ENCODE peak calls at places on chromosome 15, in six cellular contexts. T is HepG2, W is H1, B is K562, F is GM12878, U is HCT116. D is an unnamed sample. For H3K4me1, the result is how much of the 10 kb centered on the place peaks cover.

GRCh38 chr15:28913171-28913765 is 27.5 kb downstream of the APBA2 start:
- DNase-seq in T (no peak), B (no peak), W (no peak), U (no peak), F (no peak), D (no peak)

GRCh38 chr15:78407889-78408640 is 30.0 kb upstream of the IREB2 start:
- DNase-seq in T (no peak), U (no peak), B (no peak), W (no peak), F (no peak), D (no peak)

GRCh38 chr15:70866982-70867644 is 13.2 kb upstream of the LARP6 start:
- DNase-seq in U (no peak), T (no peak), F (no peak), W (no peak), B (no peak), D (no peak)

GRCh38 chr15:75008249-75009017 is 13.1 kb downstream of the SCAMP5 start:
- DNase-seq in U (no peak), W (no peak), B (no peak), F (no peak), T (no peak), D (no peak)

GRCh38 chr15:64895285-64896065 is 16.2 kb upstream of the ANKDD1A start:
- DNase-seq in F (peak), T (no peak), U (no peak), B (no peak), W (no peak), D (no peak)

GRCh38 chr15:40743921-40744809 is 10.9 kb downstream of the RMDN3 start:
- DNase-seq in F (no peak), U (no peak), T (no peak), B (peak), W (no peak), D (no peak)

GRCh38 chr15:48914717-48915116 is 36.8 kb downstream of the EID1 start:
- DNase-seq in B (no peak), W (no peak), U (no peak), T (no peak), F (no peak), D (no peak)

GRCh38 chr15:67025719-67026118 is 39.7 kb upstream of the SMAD3 start:
- DNase-seq in F (no peak), B (no peak), W (no peak), U (no peak), T (no peak), D (no peak)

GRCh38 chr15:99153026-99153535 is 48.2 kb downstream of the SYNM start:
- DNase-seq in T (no peak), B (no peak), U (no peak), F (no peak), W (no peak), D (no peak)

GRCh38 chr15:67833504-67834248 is 6.2 kb downstream of the RNU6-1 start:
- DNase-seq in T (peak), F (no peak), U (no peak), B (peak), W (peak), D (no peak)

GRCh38 chr15:93151488-93151887 is 62.5 kb upstream of the RGMA start:
- DNase-seq in U (no peak), T (no peak), F (no peak), B (no peak), W (no peak), D (no peak)
- TF ChIP-seq ZNF274 in U (no peak), T (no peak), F (no peak), B (no peak), W (no peak), D (no peak)

DNA sequence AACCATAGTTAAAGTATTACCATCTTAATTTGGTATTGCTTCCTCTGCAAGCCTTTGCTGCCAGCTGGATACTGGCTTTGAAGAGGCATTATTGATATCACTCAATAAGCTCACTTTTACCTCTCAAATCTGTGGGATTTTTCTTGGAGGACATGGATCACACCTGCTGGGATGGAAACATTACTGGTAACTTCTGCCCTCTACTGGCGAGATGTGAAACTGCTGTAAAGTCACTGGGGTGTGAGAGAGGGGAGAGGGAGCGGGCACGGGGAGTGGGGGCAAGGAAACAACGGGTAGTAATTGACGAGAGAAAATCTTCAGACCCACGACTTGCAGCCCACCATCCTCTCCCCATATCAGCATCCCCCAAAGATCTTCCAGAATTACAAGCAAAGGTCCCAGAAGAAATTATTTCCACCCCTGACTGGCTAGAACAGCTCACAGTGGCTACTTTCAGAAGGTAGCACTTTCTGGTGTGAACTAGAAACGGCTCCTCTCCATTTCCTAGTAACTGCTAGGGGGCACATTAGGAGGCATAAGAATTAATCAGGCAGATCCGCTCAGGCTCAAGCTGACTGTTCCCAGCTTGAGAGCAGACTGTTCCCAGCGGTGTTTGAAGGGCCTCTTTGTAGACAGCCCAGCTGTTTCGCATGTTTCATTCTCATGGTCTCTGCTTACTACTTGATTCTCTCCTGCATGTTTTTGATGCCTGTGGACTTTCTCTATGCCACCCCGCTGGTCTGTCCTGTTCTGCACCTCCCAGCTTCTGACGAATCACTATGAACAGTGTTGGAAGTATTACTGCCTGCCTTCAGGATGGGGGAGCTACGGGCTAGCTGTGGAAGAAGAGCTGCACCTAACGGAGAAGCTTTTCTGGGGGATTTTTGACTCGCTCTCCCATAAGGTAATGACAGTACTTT is 230.3 kb upstream of the CHRM5 start:
- DNase-seq in W (peak), T (peak), U (peak), B (peak), F (no peak), D (peak)
- TF ChIP-seq YY1 in W (no peak), T (no peak), U (no peak), B (no peak), F (no peak), D (no peak)

GRCh38 chr15:73599934-73600333 is 33.3 kb downstream of the NPTN start:
- DNase-seq in F (no peak), B (no peak), W (no peak), U (peak), T (no peak), D (no peak)

GRCh38 chr15:73596214-73596613 is 37.0 kb downstream of the NPTN start:
- DNase-seq in B (no peak), W (no peak), F (no peak), U (no peak), T (no peak), D (no peak)

GRCh38 chr15:73600413-73601050 is 32.7 kb downstream of the NPTN start:
- DNase-seq in B (no peak), T (no peak), U (no peak), F (no peak), W (no peak), D (no peak)

GRCh38 chr15:73597036-73597638 is 36.1 kb downstream of the NPTN start:
- DNase-seq in W (no peak), T (no peak), B (no peak), F (no peak), U (no peak), D (no peak)

GRCh38 chr15:73598540-73599195 is 34.5 kb downstream of the NPTN start:
- DNase-seq in U (no peak), T (no peak), F (no peak), B (no peak), W (no peak), D (no peak)
- H3K4me1 ChIP-seq in U (under half), T (half or more), F (under half), B (half or more), W (under half), D (under half)

GRCh38 chr15:95362306-95362705 is 968.2 kb upstream of the NR2F2 start:
- DNase-seq in B (no peak), U (no peak), T (no peak), F (no peak), W (no peak), D (no peak)

GRCh38 chr15:95363636-95364035 is 966.9 kb upstream of the NR2F2 start:
- DNase-seq in F (no peak), W (no peak), T (no peak), U (no peak), B (no peak), D (no peak)

GRCh38 chr15:95368211-95368610 is 962.3 kb upstream of the NR2F2 start:
- DNase-seq in T (no peak), W (no peak), B (no peak), F (no peak), U (no peak), D (no peak)

GRCh38 chr15:95369202-95369601 is 961.3 kb upstream of the NR2F2 start:
- DNase-seq in B (no peak), U (no peak), T (no peak), W (no peak), F (no peak), D (no peak)

DNA sequence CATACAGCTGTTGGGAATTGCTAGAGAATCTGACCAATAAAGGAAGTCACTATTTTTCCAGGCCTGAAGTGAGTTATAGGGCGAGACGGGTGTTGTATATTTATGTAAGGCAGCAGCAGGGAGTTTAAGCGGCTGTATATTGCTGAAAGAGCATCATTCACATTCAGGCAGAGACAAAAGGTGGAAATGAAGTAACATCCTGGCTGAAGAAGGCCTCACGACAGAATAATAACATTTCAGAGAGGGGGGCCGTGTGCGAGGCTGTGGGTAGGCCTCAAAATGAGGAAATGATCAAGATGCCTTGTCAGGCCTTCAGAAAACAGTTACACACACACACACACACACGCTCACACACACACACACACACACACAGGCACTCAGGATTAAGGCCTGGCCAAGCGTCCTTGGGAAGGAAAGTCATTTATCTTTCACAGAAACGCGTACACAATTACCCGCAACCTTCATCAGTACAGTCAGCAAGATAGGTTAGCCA is 964.8 kb upstream of the NR2F2 start:
- DNase-seq in T (no peak), F (no peak), U (no peak), B (no peak), W (no peak), D (no peak)
- TF ChIP-seq ZNF274 in T (no peak), F (no peak), U (no peak), B (no peak), W (no peak), D (no peak)

DNA sequence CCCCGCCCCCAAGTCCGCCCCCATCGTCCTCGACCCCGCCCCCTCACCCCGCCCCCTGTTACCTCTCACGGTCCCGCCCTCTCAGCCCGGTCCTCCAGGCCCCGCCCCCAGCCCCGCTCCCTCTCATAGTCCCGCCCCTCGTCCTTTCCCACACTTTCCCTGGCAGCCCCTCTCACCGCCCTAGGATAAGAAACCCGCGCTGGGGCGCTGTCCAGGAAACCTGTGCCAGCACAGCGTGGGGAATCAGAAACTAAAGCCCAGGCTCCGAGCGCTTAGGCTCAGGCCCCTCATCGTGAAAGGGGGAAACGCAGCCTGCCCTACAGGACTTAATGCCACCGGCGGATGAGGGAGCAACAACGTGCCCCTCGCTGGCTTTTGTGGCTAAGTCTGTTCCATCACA is 20.9 kb downstream of the TRPM1 start:
- DNase-seq in T (no peak), U (peak), B (peak), W (peak), F (no peak), D (peak)
- TF ChIP-seq YY1 in T (no peak), U (no peak), B (no peak), W (no peak), F (no peak), D (no peak)

DNA sequence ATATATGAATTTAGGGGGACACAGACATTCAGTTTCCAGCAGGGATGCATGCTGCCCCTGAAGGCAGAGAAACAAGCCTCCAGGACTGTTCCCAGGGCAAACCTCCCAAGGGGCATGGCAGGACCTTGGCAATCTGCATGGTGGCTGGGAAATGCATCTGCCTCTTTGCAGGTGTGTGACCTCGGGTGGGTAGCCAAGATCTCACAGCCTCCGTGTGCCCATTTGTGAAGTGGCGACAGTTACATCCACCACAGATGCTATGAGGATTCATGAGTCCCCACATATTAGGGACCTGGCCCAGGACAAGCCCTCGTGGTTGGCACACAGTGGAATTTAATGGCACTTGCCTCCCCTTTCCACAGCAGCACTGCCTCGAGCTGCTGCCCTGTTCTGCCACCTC is 29.9 kb downstream of the SLC28A1 start:
- DNase-seq in W (no peak), F (no peak), B (no peak), U (no peak), T (no peak), D (no peak)
- H3K4me1 ChIP-seq in W (under half), F (under half), B (under half), U (under half), T (half or more), D (under half)

GRCh38 chr15:86082619-86083377 is 3.1 kb downstream of the AGBL1 start:
- DNase-seq in B (no peak), T (no peak), W (no peak), U (no peak), F (no peak), D (no peak)
- TF ChIP-seq ZNF274 in B (no peak), T (no peak), W (no peak), U (no peak), F (no peak), D (no peak)

D was measured in NT2/D1.